ENCODE peak calls at places on chromosomes 2 and 18, in seven cellular contexts. L is astrocyte, Z is left lung, O is endodermal cell, E is spleen, H is GM23248, C is SK-N-SH. Y is an unnamed sample. For H3K36me3 and H3K27me3, the result is how much of the 10 kb centered on the place peaks cover.

GRCh38 chr2:144468823-144469595 is 50.9 kb downstream of the ZEB2 start:
- DNase-seq in O (no peak), E (no peak), L (no peak), Z (no peak), H (no peak), C (no peak), Y (no peak)

GRCh38 chr2:216083464-216084279 is 2.0 kb downstream of the TMEM169 start:
- DNase-seq in O (peak), Z (no peak), C (peak), H (peak), L (peak), E (no peak), Y (no peak)

GRCh38 chr2:143482316-143482715 is 353.1 kb downstream of the ARHGAP15 start:
- DNase-seq in H (no peak), E (no peak), C (no peak), O (no peak), Z (no peak), L (peak), Y (no peak)

GRCh38 chr2:64939332-64939917 is 49.8 kb upstream of the SLC1A4 start:
- DNase-seq in O (no peak), H (no peak), L (no peak), E (no peak), Z (no peak), C (peak), Y (no peak)

GRCh38 chr2:211033765-211034164 is 477.4 kb downstream of the CPS1 start:
- DNase-seq in C (peak), H (peak), Z (no peak), O (no peak), L (peak), E (no peak), Y (no peak)

GRCh38 chr2:166140922-166141321 is 13.1 kb upstream of the SCN1A start:
- DNase-seq in L (no peak), C (no peak), E (no peak), H (no peak), Z (peak), O (no peak), Y (no peak)

GRCh38 chr2:12251121-12251520 is 465.6 kb upstream of the TRIB2 start:
- DNase-seq in L (no peak), Z (no peak), O (no peak), E (no peak), H (no peak), C (no peak), Y (peak)

GRCh38 chr2:178205853-178206516 is 11.7 kb downstream of the OSBPL6 start:
- DNase-seq in O (no peak), C (no peak), H (peak), Z (no peak), L (peak), E (no peak), Y (no peak)

GRCh38 chr2:165794520-165794882 is 454 bp upstream of the GALNT3 start:
- DNase-seq in O (peak), Z (peak), H (peak), E (peak), C (peak), L (peak), Y (peak)

GRCh38 chr2:45138904-45139303 is 129.7 kb upstream of the SIX2 start:
- DNase-seq in C (no peak), E (no peak), O (peak), L (no peak), H (no peak), Z (no peak), Y (no peak)

GRCh38 chr2:54639609-54640008 is 83.9 kb upstream of the EML6 start:
- DNase-seq in C (no peak), L (no peak), E (no peak), O (no peak), H (peak), Z (no peak), Y (no peak)

GRCh38 chr2:148614024-148614331 is 30.6 kb upstream of the EPC2 start:
- DNase-seq in C (no peak), H (no peak), L (peak), E (no peak), O (peak), Z (no peak), Y (peak)

GRCh38 chr2:112644933-112645395 is 775 bp upstream of the SLC20A1 start:
- DNase-seq in O (no peak), Z (no peak), H (no peak), C (no peak), L (peak), E (no peak), Y (no peak)

GRCh38 chr2:239402666-239403065 is 1.8 kb upstream of the HDAC4 start:
- DNase-seq in Z (no peak), E (peak), C (no peak), L (no peak), H (no peak), O (peak), Y (no peak)

GRCh38 chr2:136117391-136117841 is 533 bp downstream of the CXCR4 start:
- DNase-seq in L (peak), E (peak), H (peak), Z (peak), O (peak), C (peak), Y (peak)

GRCh38 chr2:96769816-96770215 is 9.1 kb downstream of the CNNM4 start:
- DNase-seq in E (no peak), Z (peak), L (no peak), H (peak), O (no peak), C (peak), Y (no peak)

GRCh38 chr2:240593703-240594451 is 7.3 kb downstream of the CAPN10 start:
- DNase-seq in O (no peak), E (peak), L (no peak), C (no peak), Z (peak), H (no peak), Y (no peak)

GRCh38 chr18:55419132-55419938 is 168.7 kb downstream of the TCF4 start:
- DNase-seq in C (no peak), O (no peak), E (no peak), L (peak), H (peak), Z (no peak), Y (no peak)

GRCh38 chr2:40284797-40285196 is 167.1 kb downstream of the SLC8A1 start:
- DNase-seq in Z (no peak), L (no peak), H (peak), C (no peak), O (no peak), E (no peak), Y (no peak)

GRCh38 chr18:9808530-9809241 is 77.1 kb upstream of the TXNDC2 start:
- DNase-seq in Z (no peak), H (peak), C (no peak), L (peak), O (peak), E (no peak), Y (no peak)

GRCh38 chr2:34306745-34307144 is 707.6 kb upstream of the FAM98A start:
- DNase-seq in O (no peak), H (no peak), C (no peak), L (no peak), Z (no peak), E (no peak), Y (no peak)

GRCh38 chr18:80109676-80110078 is 615 bp downstream of the ADNP2 start:
- DNase-seq in Z (peak), H (peak), E (peak), C (peak), L (peak), O (peak), Y (peak)

GRCh38 chr2:233989221-233989620 is 61.3 kb upstream of the SPP2 start:
- DNase-seq in H (no peak), O (no peak), L (no peak), E (no peak), C (no peak), Z (no peak), Y (no peak)

GRCh38 chr2:233994191-233994590 is 56.3 kb upstream of the SPP2 start:
- DNase-seq in E (no peak), O (no peak), Z (no peak), H (no peak), L (no peak), C (no peak), Y (no peak)

GRCh38 chr2:233992481-233993217 is 57.9 kb upstream of the SPP2 start:
- DNase-seq in O (no peak), Z (no peak), C (no peak), E (no peak), L (no peak), H (no peak), Y (no peak)

GRCh38 chr2:233988581-233988980 is 61.9 kb upstream of the SPP2 start:
- DNase-seq in Z (no peak), O (no peak), E (no peak), L (no peak), H (no peak), C (no peak), Y (no peak)

DNA sequence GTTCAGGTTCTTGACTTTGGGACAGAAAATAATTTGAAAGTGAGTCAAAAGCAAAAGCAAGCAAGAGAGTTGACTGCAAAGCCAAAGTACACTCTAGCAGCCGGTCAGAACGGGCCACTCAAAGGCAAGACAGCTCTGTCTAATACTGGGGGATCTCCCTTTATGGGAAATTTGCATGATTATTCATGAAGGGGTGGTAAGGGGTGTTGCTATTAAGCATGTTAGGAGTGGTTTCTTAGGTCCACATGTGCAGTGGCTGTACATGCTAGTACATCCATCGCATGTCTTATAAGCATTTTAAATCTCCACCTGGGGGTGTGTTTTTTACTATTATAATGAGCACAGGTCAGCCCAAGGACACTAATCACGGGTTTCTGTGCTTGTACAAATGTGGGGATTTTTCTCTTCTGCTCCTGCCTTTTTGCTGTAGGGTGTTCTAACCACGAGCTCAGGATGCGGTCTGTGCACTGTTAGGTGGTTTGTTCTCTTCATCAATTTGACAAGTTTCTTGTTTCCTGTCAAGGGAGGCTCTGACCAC is 60.2 kb upstream of the SPP2 start:
- DNase-seq in Z (no peak), C (no peak), E (no peak), O (no peak), H (no peak), L (peak), Y (no peak)
- H3K4me3 ChIP-seq in Z (no peak), C (no peak), E (no peak), O (no peak), H (no peak), L (no peak), Y (no peak)

GRCh38 chr2:85048534-85048933 is 77.6 kb downstream of the KCMF1 start:
- DNase-seq in Z (no peak), H (no peak), E (no peak), L (no peak), O (no peak), C (no peak), Y (no peak)
- H3K36me3 ChIP-seq in Z (under half), H (half or more), E (under half), L (under half), O (half or more), C (half or more), Y (half or more)

GRCh38 chr2:61241266-61241665 is 79.3 kb downstream of the C2orf74 start:
- DNase-seq in Z (no peak), L (no peak), E (no peak), O (no peak), H (no peak), C (no peak), Y (no peak)
- H3K27me3 ChIP-seq in Z (under half), L (under half), E (under half), O (under half), H (under half), C (under half), Y (under half)

DNA sequence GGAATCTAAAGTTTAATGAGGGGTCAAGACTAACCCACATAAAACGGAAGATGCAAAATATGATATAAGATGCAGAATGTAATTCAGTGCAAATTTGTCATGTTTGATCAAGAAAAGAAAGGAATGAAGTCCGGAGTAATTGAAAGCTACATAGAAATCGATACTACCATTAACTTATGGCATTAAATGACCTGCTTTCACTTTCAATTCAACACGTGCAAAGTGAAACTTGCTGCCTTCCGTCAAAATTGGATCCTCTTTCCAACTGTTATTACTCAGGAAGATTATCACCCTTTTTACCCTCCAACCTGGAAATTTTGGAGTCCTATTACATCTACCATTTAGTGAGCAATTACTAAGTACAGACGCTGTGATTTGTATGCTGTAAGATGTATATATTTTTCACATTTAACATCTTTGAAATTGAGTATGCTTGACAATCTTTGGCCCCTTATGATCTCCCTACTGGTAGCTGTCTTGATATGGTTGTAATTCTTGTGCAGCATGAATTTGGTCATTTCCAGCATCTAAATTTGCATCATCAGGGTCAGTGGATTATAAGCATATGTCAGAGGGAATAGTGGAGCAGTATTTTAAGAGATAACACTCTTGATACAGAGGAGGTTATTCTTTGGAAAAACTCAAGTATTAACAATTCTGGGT is 18.6 kb downstream of the UNC80 start:
- DNase-seq in Z (no peak), E (no peak), H (no peak), O (no peak), L (no peak), C (no peak), Y (no peak)
- H3K4me3 ChIP-seq in Z (no peak), E (no peak), H (no peak), O (no peak), L (no peak), C (no peak), Y (peak)

GRCh38 chr2:191280834-191281756 is 35.9 kb downstream of the MYO1B start:
- DNase-seq in H (no peak), L (no peak), O (no peak), E (no peak), C (peak), Z (no peak), Y (no peak)
- H3K36me3 ChIP-seq in H (half or more), L (under half), O (half or more), E (under half), C (under half), Z (under half), Y (half or more)

GRCh38 chr2:83531211-83531610 is 927.9 kb downstream of the SUCLG1 start:
- DNase-seq in O (no peak), Z (no peak), C (no peak), H (no peak), E (no peak), L (peak), Y (no peak)
- H3K27me3 ChIP-seq in O (under half), Z (under half), C (under half), H (under half), E (under half), L (under half), Y (under half)

GRCh38 chr2:70789304-70790078 is 952 bp downstream of the FIGLA start:
- DNase-seq in E (peak), O (peak), C (peak), H (peak), Z (peak), L (peak), Y (peak)

GRCh38 chr2:70785137-70785911 is 5.1 kb downstream of the FIGLA start:
- DNase-seq in C (peak), O (peak), E (no peak), H (peak), Z (no peak), L (peak), Y (peak)

GRCh38 chr2:70795164-70795995 is 4.9 kb upstream of the FIGLA start:
- DNase-seq in C (no peak), L (no peak), H (no peak), E (no peak), Z (no peak), O (no peak), Y (no peak)

GRCh38 chr2:70793450-70793849 is 3.0 kb upstream of the FIGLA start:
- DNase-seq in H (no peak), E (no peak), O (no peak), C (no peak), Z (no peak), L (no peak), Y (no peak)

GRCh38 chr2:70790079-70790963 is at the start of gene FIGLA:
- DNase-seq in E (no peak), C (peak), H (no peak), O (peak), L (no peak), Z (no peak), Y (no peak)
- H3K4me3 ChIP-seq in E (peak), C (peak), H (peak), O (peak), L (peak), Z (no peak), Y (peak)

DNA sequence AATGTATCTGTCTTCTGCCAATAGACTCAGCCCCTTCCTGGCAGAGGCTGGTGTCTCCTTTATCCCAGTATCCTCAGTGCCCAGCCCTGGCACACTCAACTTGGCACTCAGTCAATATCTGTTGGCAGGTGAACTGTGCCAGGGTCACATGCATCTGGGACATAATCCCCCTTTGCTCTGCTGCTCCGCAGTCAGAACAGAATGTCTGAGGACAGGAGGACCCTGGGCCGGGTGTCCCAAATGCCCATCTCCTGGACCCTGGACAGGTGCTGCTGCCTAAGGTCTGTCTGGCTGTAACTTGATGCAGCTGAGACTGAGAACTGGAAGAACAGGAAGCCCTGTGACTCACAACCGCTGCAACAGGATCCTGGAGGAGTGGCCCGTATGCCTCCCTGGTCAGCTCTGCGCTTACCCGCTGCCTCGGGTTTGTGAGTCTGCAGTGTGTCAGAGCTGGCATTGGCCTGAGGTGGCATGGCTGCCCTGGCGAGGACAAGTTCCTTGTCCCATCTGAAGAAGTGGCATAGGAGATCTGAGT is 11.4 kb downstream of the HK2 start:
- DNase-seq in C (no peak), Z (peak), H (peak), E (peak), L (peak), O (peak), Y (peak)
- H3K36me3 ChIP-seq in C (under half), Z (under half), H (under half), E (under half), L (under half), O (under half), Y (under half)

GRCh38 chr2:232422051-232422450 is 15.4 kb downstream of the ALPG start:
- DNase-seq in H (no peak), Z (no peak), L (no peak), O (peak), E (no peak), C (peak), Y (no peak)

GRCh38 chr2:232421189-232421785 is 14.6 kb downstream of the ALPG start:
- DNase-seq in C (no peak), Z (no peak), O (peak), H (no peak), L (no peak), E (peak), Y (no peak)

GRCh38 chr2:232419245-232420072 is 12.8 kb downstream of the ALPG start:
- DNase-seq in C (peak), Z (no peak), L (no peak), H (no peak), E (no peak), O (peak), Y (no peak)

GRCh38 chr2:232420073-232420454 is 13.4 kb downstream of the ALPG start:
- DNase-seq in C (no peak), E (no peak), L (no peak), Z (no peak), H (no peak), O (no peak), Y (no peak)

GRCh38 chr2:232420463-232421188 is 14.0 kb downstream of the ALPG start:
- DNase-seq in Z (no peak), E (peak), L (peak), H (peak), O (peak), C (peak), Y (peak)
- H3K27me3 ChIP-seq in Z (half or more), E (half or more), L (half or more), H (half or more), O (half or more), C (half or more), Y (under half)